ENCODE peak calls at places on chromosomes 6 and 20, in seven cellular contexts. One of them, this sample, is unnamed.

GRCh38 chr6:128990349-128990748 is 107.4 kb downstream of the LAMA2 start:
- DNase-seq in neural progenitor cell: no peak
- DNase-seq in PC-9: no peak
- DNase-seq in GM23338: no peak
- DNase-seq in fibroblast of lung: no peak
- DNase-seq in mammary epithelial cell: no peak
- DNase-seq in K562: no peak
- DNase-seq in this sample: no peak

GRCh38 chr20:2042400-2042799 is 48.5 kb upstream of the PDYN start:
- DNase-seq in PC-9: no peak
- DNase-seq in GM23338: no peak
- DNase-seq in K562: no peak
- DNase-seq in mammary epithelial cell: peak
- DNase-seq in fibroblast of lung: peak
- DNase-seq in neural progenitor cell: no peak
- DNase-seq in this sample: no peak

GRCh38 chr6:132797975-132798819 is at the start of gene SLC18B1:
- DNase-seq in K562: peak
- DNase-seq in neural progenitor cell: peak
- DNase-seq in mammary epithelial cell: peak
- DNase-seq in GM23338: peak
- DNase-seq in PC-9: peak
- DNase-seq in fibroblast of lung: peak
- DNase-seq in this sample: no peak

GRCh38 chr6:25404693-25405169 is 125.6 kb downstream of the CARMIL1 start:
- DNase-seq in PC-9: no peak
- DNase-seq in mammary epithelial cell: no peak
- DNase-seq in K562: no peak
- DNase-seq in neural progenitor cell: no peak
- DNase-seq in fibroblast of lung: no peak
- DNase-seq in GM23338: no peak
- DNase-seq in this sample: no peak

GRCh38 chr6:84078335-84078734 is 44.8 kb downstream of the MRAP2 start:
- DNase-seq in PC-9: no peak
- DNase-seq in neural progenitor cell: peak
- DNase-seq in mammary epithelial cell: no peak
- DNase-seq in K562: no peak
- DNase-seq in fibroblast of lung: no peak
- DNase-seq in GM23338: peak
- DNase-seq in this sample: no peak

GRCh38 chr6:154569136-154569862 is 58.8 kb upstream of the CNKSR3 start:
- DNase-seq in GM23338: no peak
- DNase-seq in K562: no peak
- DNase-seq in mammary epithelial cell: no peak
- DNase-seq in PC-9: peak
- DNase-seq in neural progenitor cell: no peak
- DNase-seq in fibroblast of lung: no peak
- DNase-seq in this sample: no peak

GRCh38 chr6:169913096-169913615 is 161.7 kb downstream of the ERMARD start:
- DNase-seq in GM23338: no peak
- DNase-seq in K562: no peak
- DNase-seq in fibroblast of lung: no peak
- DNase-seq in neural progenitor cell: no peak
- DNase-seq in mammary epithelial cell: no peak
- DNase-seq in PC-9: no peak
- DNase-seq in this sample: no peak

GRCh38 chr6:82196159-82196558 is 51.4 kb downstream of the IBTK start:
- DNase-seq in mammary epithelial cell: no peak
- DNase-seq in K562: no peak
- DNase-seq in PC-9: no peak
- DNase-seq in neural progenitor cell: no peak
- DNase-seq in GM23338: no peak
- DNase-seq in fibroblast of lung: no peak
- DNase-seq in this sample: no peak

GRCh38 chr6:142300758-142301251 is 1.0 kb upstream of the ADGRG6 start:
- DNase-seq in fibroblast of lung: peak
- DNase-seq in K562: no peak
- DNase-seq in mammary epithelial cell: peak
- DNase-seq in neural progenitor cell: peak
- DNase-seq in PC-9: peak
- DNase-seq in GM23338: no peak
- DNase-seq in this sample: no peak

GRCh38 chr6:6004147-6004995 is 2.4 kb downstream of the NRN1 start:
- DNase-seq in neural progenitor cell: peak
- DNase-seq in GM23338: peak
- DNase-seq in mammary epithelial cell: peak
- DNase-seq in K562: no peak
- DNase-seq in fibroblast of lung: no peak
- DNase-seq in PC-9: no peak
- DNase-seq in this sample: peak

GRCh38 chr20:46399401-46399800 is 7.0 kb downstream of the ELMO2 start:
- DNase-seq in K562: no peak
- DNase-seq in fibroblast of lung: no peak
- DNase-seq in mammary epithelial cell: no peak
- DNase-seq in neural progenitor cell: no peak
- DNase-seq in GM23338: no peak
- DNase-seq in PC-9: no peak
- DNase-seq in this sample: no peak

GRCh38 chr6:147279423-147279822 is 75.2 kb downstream of the STXBP5 start:
- DNase-seq in PC-9: no peak
- DNase-seq in mammary epithelial cell: no peak
- DNase-seq in K562: no peak
- DNase-seq in GM23338: no peak
- DNase-seq in fibroblast of lung: peak
- DNase-seq in neural progenitor cell: no peak
- DNase-seq in this sample: peak

DNA sequence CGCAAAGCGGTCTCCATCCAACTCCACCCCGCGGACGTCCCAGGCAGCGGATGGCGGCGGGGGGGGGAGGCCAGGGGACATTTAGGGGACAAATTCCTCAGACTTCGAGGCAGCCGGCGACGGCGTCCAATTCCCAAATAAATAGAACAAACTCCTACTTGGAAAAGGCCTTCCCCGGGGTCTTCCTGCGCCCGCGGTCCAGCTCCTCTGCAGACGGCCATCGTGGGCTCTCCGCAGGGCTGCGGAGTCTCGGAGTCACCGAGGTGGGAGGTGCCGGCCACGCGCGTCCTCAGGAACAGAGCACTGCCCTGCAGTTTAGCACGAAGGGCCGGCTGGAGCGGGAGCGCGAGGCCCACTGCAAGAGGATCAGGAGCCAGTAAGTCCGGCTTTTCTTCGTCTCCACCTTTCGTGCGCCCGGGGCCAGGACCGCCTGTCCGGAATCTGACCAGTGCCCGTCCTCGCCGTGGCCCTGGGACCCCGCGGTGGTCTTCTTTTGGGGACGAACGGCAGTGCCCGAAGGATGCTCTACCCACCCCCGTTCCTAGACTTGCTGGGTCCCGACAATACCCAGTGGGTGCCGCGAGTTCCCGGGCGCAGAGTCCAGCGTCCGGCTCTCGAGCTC is 1.4 kb downstream of the BHLHE23 start:
- DNase-seq in GM23338: peak
- DNase-seq in mammary epithelial cell: no peak
- DNase-seq in fibroblast of lung: no peak
- DNase-seq in PC-9: no peak
- DNase-seq in neural progenitor cell: peak
- DNase-seq in K562: no peak
- DNase-seq in this sample: no peak
- TF ChIP-seq EZH2 in GM23338: peak
- TF ChIP-seq EZH2 in mammary epithelial cell: peak
- TF ChIP-seq EZH2 in fibroblast of lung: peak
- TF ChIP-seq EZH2 in PC-9: no peak
- TF ChIP-seq EZH2 in neural progenitor cell: peak
- TF ChIP-seq EZH2 in K562: no peak
- TF ChIP-seq EZH2 in this sample: no peak

GRCh38 chr6:139027620-139028182 is 844 bp upstream of the ABRACL start:
- DNase-seq in neural progenitor cell: peak
- DNase-seq in GM23338: peak
- DNase-seq in K562: no peak
- DNase-seq in fibroblast of lung: peak
- DNase-seq in PC-9: peak
- DNase-seq in mammary epithelial cell: peak
- DNase-seq in this sample: no peak
- TF ChIP-seq EZH2 in neural progenitor cell: no peak
- TF ChIP-seq EZH2 in GM23338: no peak
- TF ChIP-seq EZH2 in K562: no peak
- TF ChIP-seq EZH2 in fibroblast of lung: no peak
- TF ChIP-seq EZH2 in PC-9: no peak
- TF ChIP-seq EZH2 in mammary epithelial cell: no peak
- TF ChIP-seq EZH2 in this sample: no peak

DNA sequence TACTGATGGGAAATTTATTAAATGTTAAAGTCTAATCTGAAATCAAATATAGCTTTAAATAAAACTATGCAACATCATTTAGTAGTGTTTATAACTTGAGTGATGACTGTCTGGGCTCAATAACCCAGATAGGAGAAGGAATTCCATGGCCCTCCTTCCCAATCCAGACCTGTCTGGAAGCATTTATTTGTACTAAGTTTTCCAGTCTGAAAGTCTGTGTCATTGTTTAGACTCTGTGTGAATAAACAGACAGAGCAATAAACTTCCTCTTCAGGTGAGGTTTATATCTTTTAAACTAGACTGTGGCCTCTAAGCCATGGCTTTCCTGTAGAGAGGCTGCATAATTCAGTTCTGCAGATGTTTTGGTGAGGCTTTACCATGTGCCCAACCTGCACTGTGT is 176.4 kb downstream of the SOX4 start:
- DNase-seq in fibroblast of lung: peak
- DNase-seq in mammary epithelial cell: no peak
- DNase-seq in neural progenitor cell: no peak
- DNase-seq in GM23338: no peak
- DNase-seq in PC-9: no peak
- DNase-seq in K562: no peak
- DNase-seq in this sample: no peak
- TF ChIP-seq EZH2 in fibroblast of lung: no peak
- TF ChIP-seq EZH2 in mammary epithelial cell: no peak
- TF ChIP-seq EZH2 in neural progenitor cell: no peak
- TF ChIP-seq EZH2 in GM23338: no peak
- TF ChIP-seq EZH2 in PC-9: no peak
- TF ChIP-seq EZH2 in K562: no peak
- TF ChIP-seq EZH2 in this sample: no peak

GRCh38 chr6:165819394-165819793 is 156.4 kb upstream of the PDE10A start:
- DNase-seq in mammary epithelial cell: no peak
- DNase-seq in fibroblast of lung: no peak
- DNase-seq in GM23338: peak
- DNase-seq in K562: no peak
- DNase-seq in PC-9: no peak
- DNase-seq in neural progenitor cell: peak
- DNase-seq in this sample: no peak
- TF ChIP-seq EZH2 in mammary epithelial cell: no peak
- TF ChIP-seq EZH2 in fibroblast of lung: no peak
- TF ChIP-seq EZH2 in GM23338: no peak
- TF ChIP-seq EZH2 in K562: no peak
- TF ChIP-seq EZH2 in PC-9: no peak
- TF ChIP-seq EZH2 in neural progenitor cell: no peak
- TF ChIP-seq EZH2 in this sample: no peak

GRCh38 chr6:113203135-113203534 is 654.0 kb upstream of the MARCKS start:
- DNase-seq in K562: no peak
- DNase-seq in neural progenitor cell: no peak
- DNase-seq in GM23338: no peak
- DNase-seq in mammary epithelial cell: no peak
- DNase-seq in PC-9: no peak
- DNase-seq in fibroblast of lung: no peak
- DNase-seq in this sample: no peak
- TF ChIP-seq EZH2 in K562: no peak
- TF ChIP-seq EZH2 in neural progenitor cell: no peak
- TF ChIP-seq EZH2 in GM23338: no peak
- TF ChIP-seq EZH2 in mammary epithelial cell: no peak
- TF ChIP-seq EZH2 in PC-9: no peak
- TF ChIP-seq EZH2 in fibroblast of lung: no peak
- TF ChIP-seq EZH2 in this sample: no peak

DNA sequence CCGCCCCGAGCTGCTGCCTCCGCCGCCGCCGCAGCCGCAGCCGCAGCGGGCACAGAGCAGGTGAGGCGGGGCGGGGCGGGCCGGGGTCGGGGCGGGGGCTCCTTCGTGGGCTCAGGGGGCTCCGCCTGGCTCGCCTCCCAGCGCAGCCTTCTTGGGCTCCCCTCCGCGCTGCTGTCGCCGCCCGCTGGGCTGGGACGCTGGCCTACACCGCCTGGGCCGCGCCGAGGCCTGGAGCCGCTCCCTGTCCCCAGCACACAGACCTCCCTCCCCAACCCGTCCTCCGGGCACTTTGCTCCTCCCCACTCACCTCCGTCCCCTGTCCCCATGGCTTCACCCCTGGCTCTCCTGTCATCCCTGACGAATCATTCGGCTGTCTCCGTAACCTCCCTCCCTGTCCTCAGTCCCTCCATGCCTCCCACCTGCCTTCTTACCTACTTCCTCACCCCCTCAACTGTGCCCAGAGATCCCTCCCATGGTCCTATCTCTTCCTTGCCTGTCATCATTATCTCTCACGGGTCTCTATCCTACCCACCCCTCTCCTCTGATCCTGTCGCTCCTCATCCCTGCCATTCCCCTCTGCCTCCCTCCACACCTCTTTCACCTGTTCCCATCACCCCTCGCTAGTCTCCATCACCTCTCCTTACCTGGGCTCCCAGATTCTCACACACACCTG is 504 bp downstream of the TTBK1 start:
- DNase-seq in K562: no peak
- DNase-seq in fibroblast of lung: no peak
- DNase-seq in PC-9: no peak
- DNase-seq in GM23338: peak
- DNase-seq in neural progenitor cell: no peak
- DNase-seq in mammary epithelial cell: no peak
- DNase-seq in this sample: no peak
- TF ChIP-seq EZH2 in K562: no peak
- TF ChIP-seq EZH2 in fibroblast of lung: peak
- TF ChIP-seq EZH2 in PC-9: no peak
- TF ChIP-seq EZH2 in GM23338: no peak
- TF ChIP-seq EZH2 in neural progenitor cell: peak
- TF ChIP-seq EZH2 in mammary epithelial cell: peak
- TF ChIP-seq EZH2 in this sample: no peak

GRCh38 chr6:23040899-23041298 is 471.5 kb downstream of the HDGFL1 start:
- DNase-seq in mammary epithelial cell: no peak
- DNase-seq in GM23338: no peak
- DNase-seq in K562: no peak
- DNase-seq in neural progenitor cell: no peak
- DNase-seq in PC-9: no peak
- DNase-seq in fibroblast of lung: no peak
- DNase-seq in this sample: no peak
- TF ChIP-seq EZH2 in mammary epithelial cell: no peak
- TF ChIP-seq EZH2 in GM23338: no peak
- TF ChIP-seq EZH2 in K562: no peak
- TF ChIP-seq EZH2 in neural progenitor cell: no peak
- TF ChIP-seq EZH2 in PC-9: no peak
- TF ChIP-seq EZH2 in fibroblast of lung: no peak
- TF ChIP-seq EZH2 in this sample: no peak